ENCODE peak calls at places on chromosomes 3 and 15, in ten cellular contexts. K, M, A, J, E, Y, Q, F, I and C are unnamed samples.
A peak's percentile ranks its signal among the peaks of the same experiment; 100 is the strongest.

GRCh38 chr3:110436209-110436608 is 635.4 kb upstream of the NECTIN3 start:
- DNase-seq in M (no peak), I (no peak), F (no peak), Y (no peak), K (no peak), J (no peak), E (no peak), A (no peak), Q (no peak), C (no peak)

GRCh38 chr3:57109437-57110199 is 49.2 kb downstream of the SPATA12 start:
- DNase-seq in Q (no peak), K (no peak), F (no peak), A (no peak), J (no peak), Y (no peak), E (no peak), M (no peak), I (no peak), C (no peak)

GRCh38 chr3:10090181-10090580 is 17.9 kb downstream of the FANCD2OS start:
- DNase-seq in E (no peak), F (no peak), K (peak; percentile 13), J (no peak), M (no peak), I (no peak), A (peak; percentile 22), Q (no peak), Y (no peak), C (no peak)

GRCh38 chr3:128449111-128449638 is 17.5 kb downstream of the DNAJB8 start:
- DNase-seq in Y (peak; percentile 2), K (no peak), A (no peak), F (no peak), M (no peak), E (peak; percentile 40), I (no peak), J (no peak), Q (no peak), C (no peak)

GRCh38 chr3:10726787-10727186 is 89.2 kb upstream of the SLC6A11 start:
- DNase-seq in Q (no peak), I (no peak), Y (no peak), A (no peak), M (no peak), E (no peak), J (no peak), K (no peak), F (no peak), C (no peak)

GRCh38 chr3:52527732-52528595 is 5.7 kb downstream of the NT5DC2 start:
- DNase-seq in Q (no peak), J (no peak), K (no peak), F (no peak), E (peak; percentile 67), A (no peak), Y (no peak), M (no peak), I (peak; percentile 27), C (no peak)

GRCh38 chr3:127373701-127374625 is 86.1 kb upstream of the PRR20G start:
- DNase-seq in F (no peak), J (no peak), K (peak; percentile 5), Q (no peak), I (no peak), A (peak; percentile 29), Y (peak; percentile 1), M (no peak), E (no peak), C (no peak)

GRCh38 chr3:154195620-154196366 is 74.6 kb downstream of the ARHGEF26 start:
- DNase-seq in K (no peak), M (no peak), J (no peak), Y (no peak), E (no peak), A (no peak), I (no peak), F (no peak), Q (no peak), C (no peak)

GRCh38 chr15:75578206-75578947 is 738 bp downstream of the PTPN9 start:
- DNase-seq in I (no peak), M (no peak), E (peak; percentile 91), A (peak; percentile 50), F (peak; percentile 29), J (peak; percentile 18), K (peak; percentile 22), Y (no peak), Q (no peak), C (no peak)

GRCh38 chr3:46059432-46059831 is 32.1 kb upstream of the XCR1 start:
- DNase-seq in E (no peak), M (no peak), J (no peak), I (no peak), Q (no peak), A (no peak), Y (no peak), K (no peak), F (peak; percentile 23), C (no peak)

GRCh38 chr3:46566040-46566631 is at the start of gene LRRC2:
- DNase-seq in Y (peak; percentile 96), A (peak; percentile 48), Q (peak; percentile 35), K (peak; percentile 49), J (peak; percentile 74), F (no peak), E (peak; percentile 72), M (peak; percentile 73), I (peak; percentile 81), C (peak; percentile 76)

GRCh38 chr15:33215941-33216872 is 21.7 kb upstream of the FMN1 start:
- DNase-seq in Y (peak; percentile 36), I (no peak), K (peak; percentile 71), M (no peak), E (no peak), F (no peak), J (no peak), A (no peak), Q (no peak), C (peak; percentile 33)

GRCh38 chr15:55589297-55589696 is 1.2 kb upstream of the PYGO1 start:
- DNase-seq in F (no peak), E (no peak), Y (no peak), A (no peak), J (no peak), M (no peak), Q (no peak), K (no peak), I (no peak), C (peak; percentile 15)

GRCh38 chr3:154904328-154904727 is 175.8 kb upstream of the MME start:
- DNase-seq in F (no peak), A (no peak), E (no peak), J (no peak), I (no peak), K (peak; percentile 53), M (no peak), Y (peak; percentile 46), Q (no peak), C (peak; percentile 37)

GRCh38 chr3:65558821-65559220 is 479.9 kb downstream of the MAGI1 start:
- DNase-seq in K (no peak), J (no peak), M (no peak), F (no peak), A (no peak), E (no peak), I (no peak), Q (no peak), Y (no peak), C (no peak)

GRCh38 chr3:139319428-139320402 is 24.1 kb upstream of the MRPS22 start:
- DNase-seq in E (no peak), F (no peak), Y (no peak), A (no peak), J (no peak), Q (no peak), M (no peak), I (no peak), K (no peak), C (no peak)

GRCh38 chr3:19474169-19474568 is 325.9 kb downstream of the KCNH8 start:
- DNase-seq in A (no peak), I (no peak), Y (no peak), F (no peak), K (no peak), Q (no peak), M (no peak), E (no peak), J (no peak), C (no peak)

GRCh38 chr15:80695911-80696651 is 971 bp downstream of the ABHD17C start:
- DNase-seq in A (peak; percentile 79), M (peak; percentile 6), Q (no peak), J (peak; percentile 8), Y (peak; percentile 29), K (peak; percentile 62), I (no peak), F (peak; percentile 53), E (no peak), C (no peak)

GRCh38 chr3:85304360-85304964 is 345.7 kb downstream of the CADM2 start:
- DNase-seq in K (peak; percentile 70), E (no peak), Q (no peak), F (no peak), M (no peak), I (no peak), Y (no peak), A (no peak), J (no peak), C (no peak)
- TF ChIP-seq CTCF in K (peak; percentile 77), E (no peak), Q (no peak), F (no peak), M (no peak), I (no peak), Y (no peak), A (no peak), J (no peak), C (no peak)

GRCh38 chr15:76647612-76648011 is 257.5 kb downstream of the SCAPER start:
- DNase-seq in J (no peak), Q (no peak), Y (no peak), F (no peak), E (no peak), I (no peak), K (no peak), M (no peak), A (no peak), C (no peak)

DNA sequence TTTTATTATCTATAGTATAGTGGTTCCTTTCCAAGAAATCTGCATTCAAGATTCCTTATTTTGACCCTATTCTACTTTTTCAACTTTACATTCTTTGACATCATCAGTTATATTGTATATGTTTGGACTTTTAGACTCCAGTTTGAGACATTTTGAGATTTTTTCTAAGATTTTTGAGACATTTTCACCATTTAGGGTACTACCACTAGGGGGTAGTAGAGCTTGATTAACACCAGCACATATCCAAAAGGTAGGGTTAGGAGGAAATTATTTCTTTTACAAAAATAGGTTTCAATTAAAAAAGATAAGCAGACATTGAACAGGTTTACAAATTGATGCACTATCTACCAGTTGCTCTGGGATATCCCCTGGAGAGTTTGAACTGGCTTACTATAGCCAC is 262.5 kb downstream of the SCAPER start:
- DNase-seq in F (no peak), I (no peak), A (no peak), K (no peak), Y (peak; percentile 6), Q (no peak), J (no peak), E (no peak), M (no peak), C (no peak)
- TF ChIP-seq CTCF in F (no peak), I (peak; percentile 48), A (peak; percentile 29), K (peak; percentile 41), Y (peak; percentile 36), Q (peak; percentile 23), J (no peak), E (no peak), M (peak; percentile 25), C (peak; percentile 33)

GRCh38 chr3:132256984-132257383 is 60.2 kb upstream of the ACP3 start:
- DNase-seq in J (peak; percentile 30), A (peak; percentile 35), M (peak; percentile 18), F (no peak), E (no peak), I (no peak), Q (peak; percentile 24), K (peak; percentile 70), Y (peak; percentile 62), C (peak; percentile 20)
- TF ChIP-seq CTCF in J (no peak), A (peak; percentile 37), M (no peak), F (peak; percentile 12), E (peak; percentile 21), I (peak; percentile 52), Q (peak; percentile 58), K (peak; percentile 75), Y (peak; percentile 49), C (peak; percentile 52)

GRCh38 chr3:184229424-184230080 is at the start of gene VWA5B2:
- DNase-seq in A (peak; percentile 30), E (peak; percentile 86), F (no peak), K (peak; percentile 80), Q (no peak), M (peak; percentile 36), I (peak; percentile 59), Y (no peak), J (no peak), C (peak; percentile 8)
- TF ChIP-seq CTCF in A (no peak), E (peak; percentile 37), F (no peak), K (no peak), Q (no peak), M (peak; percentile 13), I (peak; percentile 38), Y (no peak), J (no peak), C (no peak)